ENCODE peak calls at places on chromosomes 5 and 9, in seven cellular contexts. G is AG09309; M is activated CD4-positive, alpha-beta T cell treated with anti-CD3 and anti-CD28 coated beads, Interleukin-2, amount 50 U/mL, for 1 hour; C is HCT116; D is iPS-NIHi11; U is iPS DF 6.9; B is upper lobe of right lung. H is an unnamed sample.

GRCh38 chr9:93475856-93476255 is 22.5 kb upstream of the FAM120AOS start:
- DNase-seq in G (no peak), M (no peak), C (no peak), D (no peak), U (no peak), B (no peak), H (no peak)

GRCh38 chr5:11912-12311 is 80.1 kb upstream of the PLEKHG4B start:
- DNase-seq in G (no peak), M (no peak), C (no peak), D (no peak), U (no peak), B (no peak), H (no peak)

GRCh38 chr5:124902097-124902821 is 155.8 kb upstream of the ZNF608 start:
- DNase-seq in G (no peak), M (no peak), C (no peak), D (peak), U (no peak), B (no peak), H (no peak)

GRCh38 chr5:2615917-2616316 is 135.6 kb downstream of the IRX2 start:
- DNase-seq in G (no peak), M (no peak), C (no peak), D (no peak), U (no peak), B (no peak), H (no peak)

GRCh38 chr5:68178579-68178978 is 37.0 kb upstream of the PIK3R1 start:
- DNase-seq in G (no peak), M (no peak), C (peak), D (no peak), U (no peak), B (no peak), H (no peak)

GRCh38 chr5:120228262-120229031 is 235.7 kb upstream of the PRR16 start:
- DNase-seq in G (no peak), M (no peak), C (peak), D (peak), U (peak), B (no peak), H (peak)

GRCh38 chr5:73228052-73228451 is 55.1 kb downstream of the TMEM174 start:
- DNase-seq in G (no peak), M (no peak), C (no peak), D (no peak), U (no peak), B (no peak), H (no peak)

GRCh38 chr9:35510745-35511428 is 21.0 kb downstream of the RUSC2 start:
- DNase-seq in G (peak), M (no peak), C (peak), D (peak), U (no peak), B (no peak), H (no peak)

GRCh38 chr5:27702339-27702820 is 664.0 kb upstream of the CDH9 start:
- DNase-seq in G (peak), M (no peak), C (no peak), D (peak), U (no peak), B (no peak), H (peak)

GRCh38 chr5:173602423-173602822 is 14.0 kb downstream of the BOD1 start:
- DNase-seq in G (peak), M (no peak), C (no peak), D (no peak), U (no peak), B (peak), H (no peak)

GRCh38 chr5:34663771-34664496 is 7.8 kb downstream of the RAI14 start:
- DNase-seq in G (no peak), M (no peak), C (no peak), D (no peak), U (no peak), B (no peak), H (no peak)

GRCh38 chr9:755454-756381 is 85.8 kb upstream of the DMRT1 start:
- DNase-seq in G (peak), M (no peak), C (peak), D (peak), U (no peak), B (no peak), H (no peak)

GRCh38 chr5:86030753-86031152 is 587.0 kb upstream of the COX7C start:
- DNase-seq in G (no peak), M (no peak), C (no peak), D (no peak), U (no peak), B (no peak), H (no peak)

H was measured in NT2/D1.